ENCODE peak calls at places on chromosomes 4 and X, in four cellular contexts. J is K562, F is HCT116, S is HepG2. V is an unnamed sample.

GRCh38 chr4:145852256-145852839 is 86.3 kb downstream of the ZNF827 start:
- DNase-seq in S (no peak), J (no peak), F (no peak), V (no peak)

GRCh38 chr4:48654015-48654664 is 125.9 kb downstream of the FRYL start:
- DNase-seq in J (no peak), F (no peak), S (no peak), V (no peak)

GRCh38 chr4:150080335-150080734 is 2.1 kb downstream of the DCLK2 start:
- DNase-seq in J (no peak), S (no peak), F (no peak), V (no peak)

GRCh38 chr4:146382194-146382593 is 139.5 kb downstream of the SLC10A7 start:
- DNase-seq in F (no peak), J (no peak), S (no peak), V (no peak)

GRCh38 chrX:16785247-16786138 is 773 bp upstream of the TXLNG start:
- DNase-seq in F (no peak), S (no peak), J (no peak), V (no peak)

GRCh38 chrX:49273181-49273727 is 3.7 kb downstream of the PPP1R3F start:
- DNase-seq in S (no peak), F (no peak), J (no peak), V (no peak)

GRCh38 chr4:38449506-38450174 is 214.4 kb upstream of the KLF3 start:
- DNase-seq in J (no peak), S (peak; percentile 51), F (no peak), V (no peak)

GRCh38 chr4:146567396-146567795 is 45.7 kb upstream of the SLC10A7 start:
- DNase-seq in S (no peak), F (no peak), J (no peak), V (no peak)

GRCh38 chr4:38015886-38016515 is 55.8 kb downstream of the PTTG2 start:
- DNase-seq in J (no peak), S (no peak), F (no peak), V (no peak)

GRCh38 chr4:10089346-10089745 is 27.3 kb downstream of the WDR1 start:
- DNase-seq in J (no peak), F (no peak), S (peak; percentile 7), V (no peak)
- H3K27ac ChIP-seq in J (no peak overlapping the region), F (no peak overlapping the region), S (no peak overlapping the region), V (no peak overlapping the region)

DNA sequence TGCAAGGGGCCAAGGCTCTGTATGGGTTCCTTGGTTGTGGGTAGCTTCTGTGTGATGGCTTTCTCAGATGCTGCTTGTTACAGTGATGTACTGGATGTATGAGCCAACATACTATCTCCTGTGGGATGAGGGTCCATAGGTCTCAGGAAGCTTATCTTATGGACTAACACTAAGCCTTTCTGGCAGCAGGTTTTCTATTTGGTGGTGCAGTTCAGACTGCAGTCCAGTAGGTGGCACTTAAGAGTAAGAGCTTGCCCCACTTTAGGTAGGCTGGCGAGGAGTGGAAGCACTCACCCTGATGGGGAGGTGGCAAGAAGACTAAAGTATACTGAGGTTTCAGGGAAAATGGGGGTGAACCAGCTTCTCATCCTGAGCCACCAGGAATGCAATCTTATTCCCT is 306.7 kb upstream of the MAOA start:
- DNase-seq in S (peak; percentile 44), J (peak; percentile 11), F (peak; percentile 28), V (peak; percentile 25)
- TF ChIP-seq TCF7L2 in S (no peak), J (no peak), F (no peak), V (no peak)

DNA sequence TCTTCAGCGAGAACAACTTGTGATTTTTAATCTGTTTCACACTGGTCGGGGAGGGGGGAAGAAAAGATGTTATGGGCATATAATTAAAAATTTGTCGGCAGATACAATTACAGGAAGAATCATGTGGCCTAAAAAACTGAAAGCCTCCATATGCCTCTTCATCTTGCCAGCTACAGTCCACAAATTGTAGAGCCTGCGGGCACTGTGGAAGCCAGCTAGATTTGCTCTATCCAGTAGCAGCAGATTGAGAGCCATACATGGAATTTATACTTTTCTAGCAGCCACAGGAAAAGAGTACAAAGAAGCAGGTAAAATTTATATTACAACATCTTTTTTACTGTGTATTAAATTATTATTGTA is 147.3 kb downstream of the TBL1X start:
- DNase-seq in F (no peak), J (no peak), S (no peak), V (no peak)
- H3K27ac ChIP-seq in F (no peak overlapping the region), J (no peak overlapping the region), S (peak overlapping the region; percentile 44), V (no peak overlapping the region)

GRCh38 chr4:47486306-47486705 is 1.2 kb downstream of the ATP10D start:
- DNase-seq in J (no peak), S (no peak), F (no peak), V (no peak)
- TF ChIP-seq TCF7L2 in J (no peak), S (no peak), F (no peak), V (no peak)

GRCh38 chrX:47243351-47243750 is 10.5 kb downstream of the USP11 start:
- DNase-seq in J (no peak), S (no peak), F (no peak), V (no peak)
- H3K27ac ChIP-seq in J (no peak overlapping the region), S (no peak overlapping the region), F (no peak overlapping the region), V (no peak overlapping the region)

GRCh38 chr4:5138389-5138788 is 87.1 kb downstream of the STK32B start:
- DNase-seq in F (no peak), J (no peak), S (no peak), V (no peak)

GRCh38 chr4:5137226-5137625 is 85.9 kb downstream of the STK32B start:
- DNase-seq in J (no peak), F (no peak), S (no peak), V (no peak)

GRCh38 chr4:5139141-5139540 is 87.9 kb downstream of the STK32B start:
- DNase-seq in S (no peak), F (no peak), J (no peak), V (no peak)

GRCh38 chr4:5134620-5135019 is 83.3 kb downstream of the STK32B start:
- DNase-seq in F (no peak), J (no peak), S (no peak), V (no peak)

GRCh38 chr4:5137927-5138326 is 86.6 kb downstream of the STK32B start:
- DNase-seq in J (no peak), S (no peak), F (no peak), V (no peak)
- TF ChIP-seq TCF7L2 in J (no peak), S (no peak), F (no peak), V (no peak)

DNA sequence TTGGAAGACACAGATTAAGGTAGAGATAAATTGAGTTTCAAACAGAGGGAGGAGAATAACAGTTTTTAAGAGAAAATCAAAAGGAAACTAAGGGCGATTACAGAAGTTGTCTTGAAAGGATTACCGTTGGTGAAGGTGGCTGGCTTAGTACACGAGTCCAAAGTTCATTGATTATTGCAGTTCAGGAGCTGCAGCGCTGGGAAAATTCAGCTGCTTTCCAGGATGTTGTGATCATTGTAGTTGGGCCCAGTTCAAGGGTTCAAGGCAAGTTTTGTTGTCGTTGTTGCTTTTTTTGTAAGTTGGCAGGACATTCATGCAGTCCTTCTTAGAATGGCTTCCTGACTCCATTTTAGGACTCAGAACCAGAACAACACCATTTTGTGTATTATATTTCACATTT is 461.7 kb downstream of the RAPGEF2 start:
- DNase-seq in F (no peak), S (peak; percentile 2), J (no peak), V (no peak)
- H3K27ac ChIP-seq in F (no peak overlapping the region), S (no peak overlapping the region), J (no peak overlapping the region), V (no peak overlapping the region)

GRCh38 chr4:92163348-92163747 is 140.4 kb upstream of the GRID2 start:
- DNase-seq in F (peak; percentile 16), S (no peak), J (no peak), V (no peak)
- TF ChIP-seq TCF7L2 in F (no peak), S (no peak), J (no peak), V (no peak)

GRCh38 chrX:115582871-115583729 is 22.1 kb downstream of the PLS3 start:
- DNase-seq in J (no peak), S (no peak), F (no peak), V (no peak)
- H3K27ac ChIP-seq in J (no peak overlapping the region), S (no peak overlapping the region), F (no peak overlapping the region), V (no peak overlapping the region)

GRCh38 chrX:110397353-110397752 is 38.7 kb downstream of the RTL9 start:
- DNase-seq in J (no peak), S (no peak), F (no peak), V (no peak)
- TF ChIP-seq TCF7L2 in J (no peak), S (no peak), F (no peak), V (no peak)